ENCODE peak calls at places on chromosomes 2 and 18, in seven cellular contexts. One of them, this sample, is unnamed.

GRCh38 chr2:20106746-20107145 is 55.3 kb upstream of the LAPTM4A start:
- DNase-seq in breast epithelium: peak; percentile 23
- DNase-seq in suprapubic skin: no peak
- DNase-seq in uterus: no peak
- DNase-seq in fibroblast of lung: peak; percentile 36
- DNase-seq in HCT116: no peak
- DNase-seq in WERI-Rb-1: peak; percentile 41
- DNase-seq in this sample: peak; percentile 83

GRCh38 chr2:154233231-154233630 is 361.5 kb downstream of the GALNT13 start:
- DNase-seq in breast epithelium: no peak
- DNase-seq in suprapubic skin: no peak
- DNase-seq in uterus: no peak
- DNase-seq in fibroblast of lung: no peak
- DNase-seq in HCT116: no peak
- DNase-seq in WERI-Rb-1: no peak
- DNase-seq in this sample: no peak

GRCh38 chr2:198545411-198545810 is 741.0 kb downstream of the PLCL1 start:
- DNase-seq in breast epithelium: no peak
- DNase-seq in suprapubic skin: no peak
- DNase-seq in uterus: no peak
- DNase-seq in fibroblast of lung: no peak
- DNase-seq in HCT116: no peak
- DNase-seq in WERI-Rb-1: no peak
- DNase-seq in this sample: no peak

GRCh38 chr2:47666332-47666731 is 116.6 kb upstream of the MSH6 start:
- DNase-seq in breast epithelium: no peak
- DNase-seq in suprapubic skin: no peak
- DNase-seq in uterus: no peak
- DNase-seq in fibroblast of lung: no peak
- DNase-seq in HCT116: no peak
- DNase-seq in WERI-Rb-1: no peak
- DNase-seq in this sample: no peak

GRCh38 chr18:46073474-46074331 is 1.6 kb upstream of the PSTPIP2 start:
- DNase-seq in breast epithelium: no peak
- DNase-seq in suprapubic skin: no peak
- DNase-seq in uterus: peak; percentile 26
- DNase-seq in fibroblast of lung: peak; percentile 74
- DNase-seq in HCT116: peak; percentile 51
- DNase-seq in WERI-Rb-1: peak; percentile 60
- DNase-seq in this sample: no peak

GRCh38 chr2:120722603-120723421 is 12.9 kb upstream of the GLI2 start:
- DNase-seq in breast epithelium: no peak
- DNase-seq in suprapubic skin: peak; percentile 37
- DNase-seq in uterus: no peak
- DNase-seq in fibroblast of lung: peak; percentile 65
- DNase-seq in HCT116: no peak
- DNase-seq in WERI-Rb-1: no peak
- DNase-seq in this sample: no peak

GRCh38 chr18:76564636-76565237 is 69.7 kb upstream of the ZNF516 start:
- DNase-seq in breast epithelium: no peak
- DNase-seq in suprapubic skin: no peak
- DNase-seq in uterus: no peak
- DNase-seq in fibroblast of lung: no peak
- DNase-seq in HCT116: no peak
- DNase-seq in WERI-Rb-1: no peak
- DNase-seq in this sample: no peak

GRCh38 chr2:26229595-26229994 is 14.8 kb downstream of the HADHA start:
- DNase-seq in breast epithelium: no peak
- DNase-seq in suprapubic skin: no peak
- DNase-seq in uterus: no peak
- DNase-seq in fibroblast of lung: no peak
- DNase-seq in HCT116: no peak
- DNase-seq in WERI-Rb-1: no peak
- DNase-seq in this sample: no peak

GRCh38 chr2:162734866-162735265 is 103.7 kb downstream of the KCNH7 start:
- DNase-seq in breast epithelium: no peak
- DNase-seq in suprapubic skin: no peak
- DNase-seq in uterus: no peak
- DNase-seq in fibroblast of lung: no peak
- DNase-seq in HCT116: no peak
- DNase-seq in WERI-Rb-1: no peak
- DNase-seq in this sample: no peak

GRCh38 chr18:3688682-3689081 is 238.7 kb downstream of the TGIF1 start:
- DNase-seq in breast epithelium: no peak
- DNase-seq in suprapubic skin: no peak
- DNase-seq in uterus: no peak
- DNase-seq in fibroblast of lung: peak; percentile 85
- DNase-seq in HCT116: no peak
- DNase-seq in WERI-Rb-1: no peak
- DNase-seq in this sample: no peak

GRCh38 chr2:3418766-3419165 is 39.3 kb downstream of the TRAPPC12 start:
- DNase-seq in breast epithelium: no peak
- DNase-seq in suprapubic skin: no peak
- DNase-seq in uterus: no peak
- DNase-seq in fibroblast of lung: no peak
- DNase-seq in HCT116: no peak
- DNase-seq in WERI-Rb-1: peak; percentile 42
- DNase-seq in this sample: no peak

GRCh38 chr2:3421053-3421452 is 41.6 kb downstream of the TRAPPC12 start:
- DNase-seq in breast epithelium: no peak
- DNase-seq in suprapubic skin: no peak
- DNase-seq in uterus: no peak
- DNase-seq in fibroblast of lung: peak; percentile 37
- DNase-seq in HCT116: no peak
- DNase-seq in WERI-Rb-1: no peak
- DNase-seq in this sample: no peak

GRCh38 chr2:3421541-3421940 is 42.0 kb downstream of the TRAPPC12 start:
- DNase-seq in breast epithelium: no peak
- DNase-seq in suprapubic skin: no peak
- DNase-seq in uterus: no peak
- DNase-seq in fibroblast of lung: no peak
- DNase-seq in HCT116: no peak
- DNase-seq in WERI-Rb-1: no peak
- DNase-seq in this sample: no peak

GRCh38 chr2:3422161-3422767 is 42.8 kb downstream of the TRAPPC12 start:
- DNase-seq in breast epithelium: no peak
- DNase-seq in suprapubic skin: no peak
- DNase-seq in uterus: no peak
- DNase-seq in fibroblast of lung: no peak
- DNase-seq in HCT116: no peak
- DNase-seq in WERI-Rb-1: no peak
- DNase-seq in this sample: no peak

DNA sequence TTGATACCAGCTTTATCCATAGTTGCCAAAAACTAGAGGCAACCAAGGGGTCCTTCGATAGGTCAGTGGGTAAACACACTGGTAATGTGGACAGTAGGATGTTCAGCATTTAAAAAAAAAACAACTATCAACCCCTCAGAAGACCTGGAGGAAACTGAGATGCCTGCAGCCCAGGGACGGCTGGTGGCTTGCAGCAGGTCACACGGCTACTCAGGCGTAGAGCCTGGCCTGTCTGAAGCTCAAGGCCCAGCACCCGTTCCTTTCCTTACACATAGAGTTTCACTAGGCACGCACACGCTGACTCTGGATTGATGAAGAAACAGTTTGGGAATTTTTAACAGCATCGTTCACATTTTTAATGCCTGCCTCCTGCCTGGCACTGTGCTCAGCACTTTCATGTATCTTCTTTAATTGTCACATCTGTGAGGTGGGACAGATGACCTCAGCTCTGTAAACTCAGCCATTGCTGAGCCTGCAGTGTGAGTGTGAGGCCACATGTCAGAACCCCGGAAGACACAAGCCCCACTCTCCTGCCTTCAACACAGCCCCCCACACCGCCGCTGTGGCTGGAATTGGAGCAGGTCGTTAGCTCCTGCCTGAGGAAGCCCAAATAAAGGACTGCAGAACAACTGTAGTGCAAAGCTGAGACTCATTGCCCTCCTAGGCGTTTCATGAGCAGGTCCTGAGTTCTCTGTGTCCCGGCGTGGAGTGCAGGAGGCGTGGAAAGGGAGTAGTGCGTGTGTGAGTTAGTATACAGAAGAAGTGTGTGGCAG is 40.8 kb downstream of the TRAPPC12 start:
- DNase-seq in breast epithelium: no peak
- DNase-seq in suprapubic skin: no peak
- DNase-seq in uterus: no peak
- DNase-seq in fibroblast of lung: no peak
- DNase-seq in HCT116: no peak
- DNase-seq in WERI-Rb-1: no peak
- DNase-seq in this sample: no peak
- H3K36me3 ChIP-seq in breast epithelium: peaks cover 4% of the 10 kb centered on the region
- H3K36me3 ChIP-seq in suprapubic skin: peaks cover 64% of the 10 kb centered on the region
- H3K36me3 ChIP-seq in uterus: no peaks in the 10 kb centered on the region
- H3K36me3 ChIP-seq in fibroblast of lung: peaks cover 13% of the 10 kb centered on the region
- H3K36me3 ChIP-seq in HCT116: no peaks in the 10 kb centered on the region
- H3K36me3 ChIP-seq in WERI-Rb-1: peaks cover 32% of the 10 kb centered on the region
- H3K36me3 ChIP-seq in this sample: peaks cover 21% of the 10 kb centered on the region

GRCh38 chr2:159381574-159381973 is 95.1 kb upstream of the WDSUB1 start:
- DNase-seq in breast epithelium: no peak
- DNase-seq in suprapubic skin: no peak
- DNase-seq in uterus: no peak
- DNase-seq in fibroblast of lung: no peak
- DNase-seq in HCT116: no peak
- DNase-seq in WERI-Rb-1: no peak
- DNase-seq in this sample: no peak

GRCh38 chr2:159379181-159379580 is 92.7 kb upstream of the WDSUB1 start:
- DNase-seq in breast epithelium: no peak
- DNase-seq in suprapubic skin: no peak
- DNase-seq in uterus: no peak
- DNase-seq in fibroblast of lung: no peak
- DNase-seq in HCT116: no peak
- DNase-seq in WERI-Rb-1: no peak
- DNase-seq in this sample: no peak

GRCh38 chr2:159375241-159375640 is 88.7 kb upstream of the WDSUB1 start:
- DNase-seq in breast epithelium: no peak
- DNase-seq in suprapubic skin: no peak
- DNase-seq in uterus: no peak
- DNase-seq in fibroblast of lung: no peak
- DNase-seq in HCT116: no peak
- DNase-seq in WERI-Rb-1: no peak
- DNase-seq in this sample: no peak

GRCh38 chr2:159382447-159383028 is 96.0 kb upstream of the WDSUB1 start:
- DNase-seq in breast epithelium: no peak
- DNase-seq in suprapubic skin: no peak
- DNase-seq in uterus: no peak
- DNase-seq in fibroblast of lung: no peak
- DNase-seq in HCT116: no peak
- DNase-seq in WERI-Rb-1: no peak
- DNase-seq in this sample: no peak

DNA sequence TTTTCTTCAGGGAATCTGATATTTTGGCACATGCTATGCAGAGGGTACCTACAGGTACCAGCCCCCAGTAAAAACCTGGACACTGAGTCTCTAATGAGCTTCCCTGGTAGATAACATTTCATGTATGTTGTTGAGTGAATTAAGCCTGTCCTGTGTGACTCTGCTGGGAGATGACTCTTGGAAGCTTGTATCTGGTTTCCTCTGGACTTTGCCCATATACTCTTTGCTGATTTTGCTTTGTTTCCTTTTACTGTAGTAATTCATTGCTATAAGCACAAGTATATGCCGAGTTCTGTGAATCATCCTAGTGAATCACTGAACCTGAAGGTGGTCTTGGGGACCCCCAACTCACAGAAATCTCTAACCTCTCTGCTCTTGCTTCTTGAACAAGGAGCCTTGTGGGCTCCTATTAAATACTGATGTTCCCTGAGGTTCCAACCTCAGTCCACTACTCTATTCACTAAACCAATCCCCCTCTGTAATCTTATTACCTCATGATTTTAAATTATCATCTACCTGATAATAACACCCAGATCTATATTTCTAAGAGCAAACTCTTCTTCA is 94.3 kb upstream of the WDSUB1 start:
- DNase-seq in breast epithelium: no peak
- DNase-seq in suprapubic skin: no peak
- DNase-seq in uterus: no peak
- DNase-seq in fibroblast of lung: no peak
- DNase-seq in HCT116: no peak
- DNase-seq in WERI-Rb-1: no peak
- DNase-seq in this sample: no peak
- H3K36me3 ChIP-seq in breast epithelium: peaks cover 8% of the 10 kb centered on the region
- H3K36me3 ChIP-seq in suprapubic skin: peaks cover 28% of the 10 kb centered on the region
- H3K36me3 ChIP-seq in uterus: no peaks in the 10 kb centered on the region
- H3K36me3 ChIP-seq in fibroblast of lung: no peaks in the 10 kb centered on the region
- H3K36me3 ChIP-seq in HCT116: no peaks in the 10 kb centered on the region
- H3K36me3 ChIP-seq in WERI-Rb-1: peaks cover 28% of the 10 kb centered on the region
- H3K36me3 ChIP-seq in this sample: peaks cover 17% of the 10 kb centered on the region

DNA sequence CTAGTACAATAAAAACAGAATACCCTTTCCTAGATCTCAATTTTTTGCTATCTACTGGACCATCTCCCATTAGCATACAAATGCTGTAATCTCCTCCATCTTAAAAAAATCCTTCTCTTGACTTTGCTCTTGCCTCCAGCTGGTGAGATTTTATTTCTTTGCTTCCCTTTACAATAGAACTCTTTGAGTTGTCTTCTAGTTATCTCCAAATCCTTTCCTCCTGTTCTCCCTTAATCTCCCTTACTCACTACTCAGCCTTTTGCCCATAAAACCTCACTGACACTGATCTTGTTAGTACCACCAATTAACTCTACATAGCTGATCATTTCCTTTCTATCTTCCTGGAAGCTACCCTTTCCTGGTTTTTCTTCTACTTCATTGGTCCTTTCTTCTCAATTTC is 63.5 kb upstream of the FRZB start:
- DNase-seq in breast epithelium: no peak
- DNase-seq in suprapubic skin: no peak
- DNase-seq in uterus: no peak
- DNase-seq in fibroblast of lung: no peak
- DNase-seq in HCT116: no peak
- DNase-seq in WERI-Rb-1: no peak
- DNase-seq in this sample: no peak
- H3K36me3 ChIP-seq in breast epithelium: no peaks in the 10 kb centered on the region
- H3K36me3 ChIP-seq in suprapubic skin: peaks cover 60% of the 10 kb centered on the region
- H3K36me3 ChIP-seq in uterus: no peaks in the 10 kb centered on the region
- H3K36me3 ChIP-seq in fibroblast of lung: no peaks in the 10 kb centered on the region
- H3K36me3 ChIP-seq in HCT116: peaks cover 19% of the 10 kb centered on the region
- H3K36me3 ChIP-seq in WERI-Rb-1: peaks cover 35% of the 10 kb centered on the region
- H3K36me3 ChIP-seq in this sample: peaks cover 97% of the 10 kb centered on the region

DNA sequence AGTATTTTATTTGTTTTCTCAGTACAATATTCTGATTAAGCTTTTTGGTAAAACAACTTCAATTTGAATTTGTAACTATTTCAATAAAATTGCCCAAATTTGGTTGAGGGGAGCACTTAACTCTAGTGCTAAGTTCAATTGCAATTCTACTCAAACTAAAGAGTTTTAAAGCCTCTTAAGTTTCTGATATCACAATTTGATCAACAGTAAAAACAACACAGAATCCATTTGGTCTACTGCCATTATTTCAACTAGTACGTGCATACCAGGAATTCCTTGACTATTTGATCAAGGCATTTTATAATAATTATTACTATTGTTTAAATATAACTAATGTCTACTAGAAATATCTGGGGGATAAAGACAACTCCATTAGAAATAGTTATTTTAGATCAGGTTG is 150.9 kb downstream of the ROCK1 start:
- DNase-seq in breast epithelium: no peak
- DNase-seq in suprapubic skin: no peak
- DNase-seq in uterus: no peak
- DNase-seq in fibroblast of lung: no peak
- DNase-seq in HCT116: no peak
- DNase-seq in WERI-Rb-1: no peak
- DNase-seq in this sample: no peak
- H3K36me3 ChIP-seq in breast epithelium: no peaks in the 10 kb centered on the region
- H3K36me3 ChIP-seq in suprapubic skin: peaks cover 18% of the 10 kb centered on the region
- H3K36me3 ChIP-seq in uterus: no peaks in the 10 kb centered on the region
- H3K36me3 ChIP-seq in fibroblast of lung: no peaks in the 10 kb centered on the region
- H3K36me3 ChIP-seq in HCT116: peaks cover 2% of the 10 kb centered on the region
- H3K36me3 ChIP-seq in WERI-Rb-1: no peaks in the 10 kb centered on the region
- H3K36me3 ChIP-seq in this sample: peaks cover 33% of the 10 kb centered on the region

GRCh38 chr2:160061533-160062282 is 707 bp downstream of the PLA2R1 start:
- DNase-seq in breast epithelium: no peak
- DNase-seq in suprapubic skin: peak; percentile 70
- DNase-seq in uterus: peak; percentile 34
- DNase-seq in fibroblast of lung: no peak
- DNase-seq in HCT116: no peak
- DNase-seq in WERI-Rb-1: no peak
- DNase-seq in this sample: no peak
- H3K36me3 ChIP-seq in breast epithelium: no peaks in the 10 kb centered on the region
- H3K36me3 ChIP-seq in suprapubic skin: no peaks in the 10 kb centered on the region
- H3K36me3 ChIP-seq in uterus: no peaks in the 10 kb centered on the region
- H3K36me3 ChIP-seq in fibroblast of lung: no peaks in the 10 kb centered on the region
- H3K36me3 ChIP-seq in HCT116: no peaks in the 10 kb centered on the region
- H3K36me3 ChIP-seq in WERI-Rb-1: no peaks in the 10 kb centered on the region
- H3K36me3 ChIP-seq in this sample: no peaks in the 10 kb centered on the region